ENCODE peak calls at places on chromosomes 7 and 10, in nine cellular contexts. C is GM23338, M is lower lobe of right lung, B is BJ, K is kidney, O is brain microvascular endothelial cell, E is RWPE1, I is AG09319, G is HFFc6. F is an unnamed sample.

GRCh38 chr7:1961776-1962276 is 270.9 kb downstream of the MAD1L1 start:
- DNase-seq in G (peak; percentile 85), I (peak; percentile 39), C (no peak), E (peak; percentile 26), M (no peak), O (peak; percentile 98), B (peak; percentile 76), K (peak; percentile 2), F (no peak)

GRCh38 chr10:114648368-114648767 is 9.7 kb downstream of the ABLIM1 start:
- DNase-seq in E (peak; percentile 89), B (peak; percentile 56), K (no peak), M (no peak), O (peak; percentile 85), I (no peak), G (peak; percentile 85), C (no peak), F (no peak)

GRCh38 chr7:111920329-111920728 is 285.9 kb downstream of the DOCK4 start:
- DNase-seq in G (no peak), I (no peak), K (no peak), O (no peak), B (no peak), C (no peak), M (no peak), E (no peak), F (no peak)

GRCh38 chr10:104750306-104750705 is 109.2 kb downstream of the SORCS3 start:
- DNase-seq in O (no peak), G (no peak), M (no peak), E (no peak), I (no peak), B (no peak), C (peak; percentile 27), K (no peak), F (no peak)

GRCh38 chr7:69871886-69872592 is 273.8 kb downstream of the AUTS2 start:
- DNase-seq in K (no peak), B (no peak), E (no peak), C (no peak), O (peak; percentile 22), M (no peak), G (no peak), I (no peak), F (no peak)

GRCh38 chr10:91796332-91797076 is 1.7 kb upstream of the TNKS2 start:
- DNase-seq in M (peak; percentile 55), C (peak; percentile 72), G (no peak), B (no peak), I (no peak), K (peak; percentile 77), O (no peak), E (peak; percentile 44), F (no peak)

GRCh38 chr10:84768132-84768531 is 439.7 kb downstream of the CCSER2 start:
- DNase-seq in I (no peak), O (no peak), C (no peak), K (no peak), E (no peak), G (no peak), M (no peak), B (no peak), F (no peak)

GRCh38 chr10:89302628-89303027 is 782 bp downstream of the IFIT2 start:
- DNase-seq in K (no peak), E (peak; percentile 45), C (no peak), G (no peak), O (no peak), I (no peak), B (no peak), M (no peak), F (no peak)

GRCh38 chr10:21964983-21965665 is 38.4 kb downstream of the DNAJC1 start:
- DNase-seq in C (no peak), I (no peak), B (no peak), M (no peak), K (no peak), O (no peak), E (no peak), G (no peak), F (no peak)

GRCh38 chr10:13658256-13658655 is 71.5 kb downstream of the PRPF18 start:
- DNase-seq in O (no peak), M (no peak), E (no peak), B (no peak), C (no peak), I (no peak), G (no peak), K (no peak), F (no peak)

GRCh38 chr7:145175366-145175765 is 339.5 kb upstream of the TPK1 start:
- DNase-seq in K (no peak), M (no peak), O (no peak), E (no peak), I (no peak), B (no peak), C (no peak), G (no peak), F (no peak)

GRCh38 chr10:101611506-101611905 is 23.4 kb downstream of the DPCD start:
- DNase-seq in C (no peak), M (no peak), G (no peak), O (no peak), B (no peak), E (no peak), K (peak; percentile 56), I (no peak), F (no peak)

DNA sequence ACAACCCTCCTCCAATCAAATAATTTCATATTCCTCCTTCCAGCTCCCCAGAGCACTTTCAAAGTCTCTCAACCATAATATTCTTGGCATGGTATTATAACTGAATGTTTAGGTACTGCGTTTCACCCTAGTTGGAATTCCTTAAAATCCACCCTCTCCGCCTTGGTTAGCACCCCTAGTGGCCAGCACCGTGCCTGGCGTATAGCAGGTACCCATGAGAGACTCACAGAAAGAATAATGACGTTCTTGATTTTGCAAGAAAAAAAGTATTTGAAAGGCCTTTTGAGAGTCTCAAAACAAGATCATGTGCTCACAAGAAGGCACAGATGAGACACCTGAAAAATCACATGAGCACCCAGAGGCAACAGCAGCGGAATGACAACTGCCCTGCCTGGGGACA is 50.8 kb downstream of the GLI3 start:
- DNase-seq in C (peak; percentile 81), G (no peak), B (no peak), O (no peak), M (no peak), K (no peak), E (no peak), I (no peak), F (no peak)
- TF ChIP-seq CTCF in C (peak; percentile 99), G (peak; percentile 64), B (peak; percentile 25), O (peak; percentile 76), M (peak; percentile 21), K (peak; percentile 12), E (no peak), I (peak; percentile 13), F (peak; percentile 42)

GRCh38 chr7:42964293-42964692 is 32.1 kb downstream of the MRPL32 start:
- DNase-seq in C (no peak), B (no peak), I (no peak), O (no peak), G (no peak), E (no peak), K (no peak), M (no peak), F (no peak)
- TF ChIP-seq CTCF in C (no peak), B (no peak), I (no peak), O (no peak), G (no peak), E (no peak), K (no peak), M (no peak), F (no peak)

DNA sequence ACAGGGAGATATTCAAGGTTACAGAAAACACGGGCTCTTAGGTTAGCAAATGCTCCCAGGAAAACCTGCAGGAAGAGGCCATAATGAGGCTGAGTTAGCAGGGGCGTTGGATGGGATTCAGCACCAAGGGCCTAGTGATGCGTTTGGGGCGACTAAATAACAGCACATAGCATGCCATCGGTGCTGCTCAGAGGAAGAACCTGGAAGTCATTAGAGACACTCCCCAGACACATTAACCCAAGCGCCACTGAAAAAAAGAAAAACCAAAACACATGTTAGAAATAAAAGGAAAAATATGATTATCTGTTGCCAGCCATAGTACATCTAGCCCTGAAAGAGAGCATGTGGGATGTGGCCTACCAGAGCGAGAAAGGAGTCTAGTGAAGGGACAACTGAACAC is 28.8 kb upstream of the OPALIN start:
- DNase-seq in B (peak; percentile 57), G (peak; percentile 48), K (no peak), E (no peak), C (no peak), I (peak; percentile 16), O (no peak), M (no peak), F (no peak)
- TF ChIP-seq CTCF in B (no peak), G (no peak), K (no peak), E (no peak), C (no peak), I (no peak), O (no peak), M (no peak), F (no peak)

GRCh38 chr7:16609842-16610450 is 35.6 kb downstream of the ANKMY2 start:
- DNase-seq in M (no peak), B (no peak), G (no peak), K (no peak), C (no peak), O (no peak), E (no peak), I (no peak), F (no peak)

GRCh38 chr7:16606704-16607103 is 38.9 kb downstream of the ANKMY2 start:
- DNase-seq in O (no peak), B (no peak), G (no peak), C (no peak), E (no peak), K (no peak), M (no peak), I (no peak), F (no peak)

GRCh38 chr7:16599860-16600259 is 45.7 kb downstream of the ANKMY2 start:
- DNase-seq in M (no peak), K (no peak), E (no peak), I (no peak), C (no peak), G (no peak), O (no peak), B (no peak), F (no peak)

GRCh38 chr7:16603633-16604032 is 41.9 kb downstream of the ANKMY2 start:
- DNase-seq in C (no peak), G (no peak), M (no peak), I (no peak), O (no peak), B (no peak), E (no peak), K (no peak), F (no peak)

DNA sequence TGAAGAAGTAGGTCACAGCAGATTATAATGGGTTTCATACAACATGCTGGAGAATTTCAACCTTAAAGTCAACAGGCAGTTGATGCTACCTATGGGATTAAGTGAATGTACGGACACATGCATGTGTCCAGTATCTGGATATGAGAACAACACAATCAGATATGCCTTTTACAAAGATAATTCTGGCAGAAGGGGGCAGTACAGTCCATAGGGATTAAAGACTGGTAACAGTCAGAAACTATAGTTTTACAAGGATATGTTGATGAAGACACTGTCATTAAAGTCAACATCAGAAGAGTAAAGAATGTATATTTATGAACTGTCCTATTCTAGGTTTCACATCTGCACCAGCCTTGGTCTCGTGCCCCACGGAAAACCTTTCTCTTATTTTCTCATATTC is 41.5 kb downstream of the ANKMY2 start:
- DNase-seq in C (no peak), E (no peak), I (no peak), O (no peak), G (peak; percentile 13), B (no peak), K (no peak), M (no peak), F (no peak)
- TF ChIP-seq CTCF in C (no peak), E (no peak), I (peak; percentile 15), O (peak; percentile 24), G (peak; percentile 67), B (peak; percentile 37), K (peak; percentile 3), M (peak; percentile 10), F (peak; percentile 24)

F was measured in osteocyte.